ENCODE peak calls at places on chromosomes 7 and 10, in eight cellular contexts. G, E, U, K, F, D, Y and Q are unnamed samples.

GRCh38 chr7:5419523-5420107 is 4.0 kb downstream of the TNRC18 start:
- DNase-seq in K (peak), G (no peak), Y (no peak), F (no peak), E (no peak), U (peak), D (no peak), Q (no peak)

GRCh38 chr7:8168336-8168735 is 93.6 kb downstream of the ICA1 start:
- DNase-seq in D (no peak), U (no peak), E (no peak), F (no peak), K (no peak), G (no peak), Y (no peak), Q (no peak)

GRCh38 chr10:116621934-116622655 is 1.3 kb downstream of the PNLIPRP2 start:
- DNase-seq in D (no peak), E (no peak), G (no peak), F (no peak), K (no peak), Y (no peak), U (no peak), Q (no peak)

GRCh38 chr7:85172530-85172941 is 14.3 kb downstream of the SEMA3D start:
- DNase-seq in K (peak), Y (no peak), E (no peak), U (no peak), F (no peak), D (no peak), G (peak), Q (no peak)

GRCh38 chr10:100912013-100912608 is 652 bp upstream of the SLF2 start:
- DNase-seq in K (no peak), Y (no peak), D (no peak), G (no peak), F (no peak), E (no peak), U (no peak), Q (no peak)

GRCh38 chr7:25894002-25894901 is 257.7 kb upstream of the NFE2L3 start:
- DNase-seq in K (no peak), F (no peak), U (no peak), G (no peak), E (peak), D (peak), Y (no peak), Q (no peak)

GRCh38 chr10:46273506-46274477 is 13.0 kb upstream of the ANTXRL start:
- DNase-seq in Y (no peak), E (peak), D (no peak), U (peak), F (no peak), K (no peak), G (no peak), Q (no peak)

GRCh38 chr10:104767745-104768144 is 126.7 kb downstream of the SORCS3 start:
- DNase-seq in G (no peak), D (no peak), E (no peak), F (no peak), U (no peak), Y (no peak), K (no peak), Q (no peak)

GRCh38 chr10:92799591-92799990 is 48.7 kb upstream of the EXOC6 start:
- DNase-seq in D (no peak), F (no peak), G (no peak), U (no peak), Y (no peak), K (no peak), E (no peak), Q (no peak)

GRCh38 chr7:80681272-80681885 is 42.9 kb downstream of the CD36 start:
- DNase-seq in G (peak), U (no peak), D (peak), F (no peak), E (peak), K (no peak), Y (no peak), Q (no peak)

GRCh38 chr7:159020987-159021386 is 123.7 kb downstream of the VIPR2 start:
- DNase-seq in K (no peak), U (peak), G (no peak), E (peak), F (no peak), D (no peak), Y (no peak), Q (no peak)

GRCh38 chr10:128386816-128387604 is 260.8 kb upstream of the MKI67 start:
- DNase-seq in E (no peak), F (no peak), K (no peak), U (no peak), Y (no peak), G (no peak), D (no peak), Q (no peak)

GRCh38 chr10:72834183-72834825 is 59.2 kb upstream of the OIT3 start:
- DNase-seq in K (peak), E (peak), U (no peak), Y (no peak), F (no peak), D (peak), G (peak), Q (peak)

GRCh38 chr10:117924820-117925219 is 121.9 kb downstream of the RAB11FIP2 start:
- DNase-seq in E (no peak), U (no peak), G (no peak), K (no peak), F (no peak), D (no peak), Y (no peak), Q (no peak)

GRCh38 chr10:74249865-74250264 is 98.8 kb downstream of the ADK start:
- DNase-seq in F (no peak), D (no peak), Y (no peak), E (no peak), K (no peak), G (no peak), U (no peak), Q (no peak)

GRCh38 chr10:30127120-30127541 is 67.7 kb upstream of the JCAD start:
- DNase-seq in G (peak), F (no peak), D (no peak), U (no peak), K (no peak), E (no peak), Y (no peak), Q (no peak)

GRCh38 chr7:143205560-143206293 is 16.1 kb upstream of the TAS2R40 start:
- DNase-seq in F (no peak), U (no peak), K (peak), D (no peak), G (no peak), E (no peak), Y (no peak), Q (no peak)

GRCh38 chr10:76583711-76584161 is 1053.9 kb downstream of the KCNMA1 start:
- DNase-seq in K (no peak), F (no peak), G (peak), D (no peak), E (peak), U (no peak), Y (no peak), Q (no peak)

GRCh38 chr10:6593140-6593740 is 13.2 kb upstream of the PRKCQ start:
- DNase-seq in D (no peak), F (no peak), Y (no peak), K (no peak), U (no peak), G (no peak), E (no peak), Q (no peak)

GRCh38 chr10:123449234-123449962 is 216.8 kb upstream of the GPR26 start:
- DNase-seq in D (no peak), F (no peak), Y (no peak), G (no peak), K (no peak), E (no peak), U (no peak), Q (no peak)

GRCh38 chr10:100999742-101000601 is at the start of gene LZTS2:
- DNase-seq in D (no peak), G (peak), U (peak), F (no peak), Y (no peak), K (peak), E (no peak), Q (no peak)

GRCh38 chr10:100481462-100482081 is 18.8 kb downstream of the WNT8B start:
- DNase-seq in G (peak), K (peak), Y (peak), D (peak), F (peak), U (peak), E (peak), Q (peak)

GRCh38 chr7:50679218-50680007 is 103.3 kb downstream of the GRB10 start:
- DNase-seq in G (peak), D (peak), U (no peak), Y (no peak), K (no peak), E (peak), F (no peak), Q (no peak)

GRCh38 chr10:54010337-54010736 is 790.7 kb downstream of the PCDH15 start:
- DNase-seq in U (no peak), D (no peak), G (no peak), E (no peak), F (no peak), K (no peak), Y (no peak), Q (no peak)

GRCh38 chr7:11331128-11332102 is 357.7 kb downstream of the PHF14 start:
- DNase-seq in Y (no peak), E (no peak), F (no peak), G (no peak), D (no peak), K (no peak), U (no peak), Q (no peak)

GRCh38 chr7:38327597-38327996 is 54.2 kb upstream of the TARP start:
- DNase-seq in E (no peak), K (no peak), U (no peak), G (peak), F (no peak), D (no peak), Y (no peak), Q (no peak)

GRCh38 chr10:12262278-12262981 is 66.4 kb downstream of the CDC123 start:
- DNase-seq in F (no peak), E (no peak), U (no peak), Y (no peak), G (no peak), D (no peak), K (no peak), Q (no peak)

GRCh38 chr7:6637544-6638229 is 569 bp downstream of the ZNF316 start:
- DNase-seq in D (peak), U (no peak), G (peak), Y (peak), F (peak), K (no peak), E (peak), Q (peak)

GRCh38 chr10:94496646-94497045 is 48.9 kb upstream of the HELLS start:
- DNase-seq in K (no peak), E (no peak), F (no peak), Y (no peak), G (no peak), U (no peak), D (no peak), Q (no peak)

GRCh38 chr7:114548576-114548975 is 134.0 kb downstream of the FOXP2 start:
- DNase-seq in K (no peak), F (no peak), Y (no peak), G (no peak), U (no peak), D (no peak), E (no peak), Q (no peak)

GRCh38 chr10:124732931-124733536 is 11.1 kb downstream of the FAM53B start:
- DNase-seq in D (no peak), F (no peak), G (no peak), U (peak), K (peak), Y (peak), E (no peak), Q (peak)